ENCODE peak calls at places on chromosomes 7 and 10, in ten cellular contexts. Z is Peyer's patch; B is GM23338; D is uterus; P is GM12865; Y is AG04450; J is fibroblast of pulmonary artery; U is CD8-positive, alpha-beta T cell; W is tibial nerve; H is brain microvascular endothelial cell. X is an unnamed sample.

GRCh38 chr7:134847834-134848233 is 68.4 kb downstream of the CALD1 start:
- DNase-seq in Z (no peak), B (no peak), D (no peak), P (no peak), Y (no peak), J (no peak), U (no peak), W (no peak), H (no peak), X (no peak)

GRCh38 chr7:106717997-106718871 is 57.3 kb upstream of the CCDC71L start:
- DNase-seq in Z (peak), B (peak), D (no peak), P (peak), Y (peak), J (peak), U (no peak), W (peak), H (peak), X (peak)

GRCh38 chr7:70738080-70738479 is 393.9 kb upstream of the GALNT17 start:
- DNase-seq in Z (no peak), B (peak), D (no peak), P (no peak), Y (no peak), J (peak), U (no peak), W (peak), H (peak), X (peak)

GRCh38 chr7:121755818-121756501 is 117.0 kb upstream of the PTPRZ1 start:
- DNase-seq in Z (no peak), B (peak), D (no peak), P (no peak), Y (no peak), J (no peak), U (no peak), W (no peak), H (no peak), X (no peak)

GRCh38 chr7:40586197-40586596 is 451.4 kb downstream of the SUGCT start:
- DNase-seq in Z (no peak), B (no peak), D (no peak), P (no peak), Y (no peak), J (peak), U (no peak), W (no peak), H (peak), X (peak)

GRCh38 chr7:28378574-28379149 is 33.7 kb upstream of the CREB5 start:
- DNase-seq in Z (no peak), B (no peak), D (no peak), P (no peak), Y (no peak), J (no peak), U (no peak), W (no peak), H (no peak), X (peak)

GRCh38 chr7:112510032-112510742 is 29.4 kb downstream of the LSMEM1 start:
- DNase-seq in Z (no peak), B (no peak), D (no peak), P (peak), Y (peak), J (peak), U (no peak), W (no peak), H (peak), X (peak)

GRCh38 chr7:120723465-120724385 is 134.2 kb downstream of the TSPAN12 start:
- DNase-seq in Z (no peak), B (no peak), D (no peak), P (no peak), Y (no peak), J (no peak), U (no peak), W (no peak), H (no peak), X (no peak)

GRCh38 chr7:30907527-30908267 is 4.0 kb upstream of the AQP1 start:
- DNase-seq in Z (no peak), B (no peak), D (no peak), P (no peak), Y (no peak), J (no peak), U (no peak), W (no peak), H (no peak), X (no peak)

GRCh38 chr7:37833107-37833817 is 15.1 kb upstream of the NME8 start:
- DNase-seq in Z (peak), B (peak), D (peak), P (peak), Y (no peak), J (peak), U (peak), W (peak), H (peak), X (peak)

GRCh38 chr10:58267713-58268453 is at the start of gene IPMK:
- DNase-seq in Z (peak), B (peak), D (peak), P (peak), Y (no peak), J (peak), U (peak), W (peak), H (peak), X (peak)

GRCh38 chr7:129122751-129123516 is 21.6 kb upstream of the TSPAN33 start:
- DNase-seq in Z (no peak), B (no peak), D (no peak), P (peak), Y (no peak), J (peak), U (no peak), W (no peak), H (peak), X (peak)

GRCh38 chr10:97771055-97771811 is 566 bp downstream of the SFRP5 start:
- DNase-seq in Z (no peak), B (peak), D (no peak), P (peak), Y (no peak), J (peak), U (peak), W (no peak), H (peak), X (peak)
- TF ChIP-seq CTCF in Z (no peak), B (peak), D (no peak), P (no peak), Y (no peak), J (no peak), U (no peak), W (no peak), H (no peak), X (no peak)

DNA sequence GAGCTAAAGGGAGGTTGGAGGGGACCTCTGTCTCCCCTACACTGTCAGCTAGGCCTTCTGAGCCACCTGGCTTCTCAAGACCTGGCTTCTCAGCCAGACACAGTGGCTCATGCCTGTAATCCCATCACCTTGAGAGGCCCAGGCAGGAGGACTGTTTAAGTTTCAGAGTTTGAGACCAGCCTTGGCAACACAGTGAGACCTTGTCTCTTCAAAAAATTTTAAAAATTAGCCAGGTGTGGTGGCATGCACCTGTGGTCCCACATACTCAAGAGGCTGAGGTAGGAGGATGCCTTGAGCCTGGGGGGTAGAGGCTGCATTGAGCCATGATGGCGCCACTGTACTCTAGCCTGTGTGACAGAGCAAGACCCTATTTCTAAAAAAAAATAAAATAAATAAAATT is 33.1 kb downstream of the PIP4K2A start:
- DNase-seq in Z (no peak), B (no peak), D (no peak), P (no peak), Y (no peak), J (no peak), U (peak), W (no peak), H (no peak), X (no peak)
- H3K4me3 ChIP-seq in Z (no peak), B (no peak), D (no peak), P (no peak), Y (no peak), J (no peak), U (no peak), W (no peak), H (no peak), X (no peak)

GRCh38 chr7:141220263-141220662 is 146.4 kb downstream of the TMEM178B start:
- DNase-seq in Z (no peak), B (peak), D (no peak), P (peak), Y (no peak), J (no peak), U (no peak), W (no peak), H (no peak), X (peak)
- TF ChIP-seq CTCF in Z (no peak), B (peak), D (no peak), P (peak), Y (peak), J (no peak), U (no peak), W (peak), H (peak), X (peak)

GRCh38 chr10:122140941-122141623 is 130.0 kb upstream of the BTBD16 start:
- DNase-seq in Z (peak), B (no peak), D (peak), P (no peak), Y (peak), J (peak), U (no peak), W (peak), H (peak), X (peak)

GRCh38 chr10:122143238-122143841 is 127.8 kb upstream of the BTBD16 start:
- DNase-seq in Z (no peak), B (peak), D (no peak), P (no peak), Y (no peak), J (no peak), U (no peak), W (no peak), H (no peak), X (no peak)

GRCh38 chr10:122142652-122143237 is 128.4 kb upstream of the BTBD16 start:
- DNase-seq in Z (peak), B (peak), D (no peak), P (no peak), Y (no peak), J (no peak), U (no peak), W (no peak), H (no peak), X (no peak)

GRCh38 chr10:122140477-122140902 is 130.6 kb upstream of the BTBD16 start:
- DNase-seq in Z (no peak), B (no peak), D (no peak), P (no peak), Y (no peak), J (peak), U (no peak), W (no peak), H (peak), X (peak)

GRCh38 chr10:122141821-122142651 is 129.1 kb upstream of the BTBD16 start:
- DNase-seq in Z (no peak), B (no peak), D (no peak), P (no peak), Y (no peak), J (no peak), U (no peak), W (no peak), H (no peak), X (peak)
- H3K4me3 ChIP-seq in Z (no peak), B (no peak), D (no peak), P (no peak), Y (no peak), J (no peak), U (no peak), W (no peak), H (no peak), X (no peak)

GRCh38 chr10:16547973-16548372 is 26.3 kb upstream of the C1QL3 start:
- DNase-seq in Z (no peak), B (no peak), D (no peak), P (no peak), Y (no peak), J (no peak), U (no peak), W (no peak), H (no peak), X (no peak)

DNA sequence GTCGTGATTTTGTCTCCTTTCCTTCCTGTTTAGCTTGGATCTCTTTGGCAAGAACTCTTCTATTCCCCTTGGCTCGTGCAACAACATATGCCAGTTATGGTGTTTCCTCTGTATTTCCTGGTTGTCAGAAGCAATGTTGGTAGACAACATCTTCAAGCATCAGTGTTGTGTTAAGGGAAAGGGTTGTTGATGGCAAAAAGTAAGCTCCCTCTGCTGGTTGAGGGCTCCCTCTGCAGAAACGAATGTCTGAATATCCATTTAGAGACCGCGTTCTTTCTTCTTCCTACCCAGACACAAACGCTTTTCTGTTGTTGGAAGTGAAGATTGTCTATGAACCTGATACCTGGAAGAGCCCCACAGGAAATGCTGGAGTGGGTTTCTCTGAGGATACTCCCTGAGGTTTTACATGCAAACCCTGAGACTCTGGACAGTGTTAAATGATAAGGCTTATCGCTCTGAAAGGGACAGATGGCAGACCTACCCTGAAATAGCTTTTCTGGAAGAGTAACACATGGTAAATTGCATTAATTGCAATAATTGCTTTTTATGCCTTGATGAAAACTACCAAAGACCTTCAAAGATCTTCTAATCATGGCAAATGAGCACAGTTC is 23.6 kb upstream of the C1QL3 start:
- DNase-seq in Z (no peak), B (peak), D (no peak), P (peak), Y (no peak), J (peak), U (no peak), W (no peak), H (peak), X (peak)
- TF ChIP-seq CTCF in Z (peak), B (peak), D (peak), P (peak), Y (peak), J (peak), U (no peak), W (peak), H (peak), X (peak)

GRCh38 chr7:156025675-156026074 is 213.4 kb upstream of the SHH start:
- DNase-seq in Z (no peak), B (no peak), D (no peak), P (no peak), Y (no peak), J (no peak), U (no peak), W (no peak), H (no peak), X (no peak)
- H3K4me3 ChIP-seq in Z (no peak), B (no peak), D (no peak), P (no peak), Y (no peak), J (no peak), U (no peak), W (no peak), H (no peak), X (no peak)

GRCh38 chr10:794382-794956 is 105.0 kb upstream of the DIP2C start:
- DNase-seq in Z (peak), B (peak), D (peak), P (no peak), Y (no peak), J (no peak), U (no peak), W (no peak), H (no peak), X (peak)
- TF ChIP-seq CTCF in Z (peak), B (peak), D (no peak), P (no peak), Y (peak), J (peak), U (no peak), W (no peak), H (peak), X (peak)

X was measured in cardiac fibroblast.